ENCODE peak calls at places on chromosome 17, in nine cellular contexts. One of them, this sample, is unnamed.
A peak's percentile ranks its signal among the peaks of the same experiment; 100 is the strongest.

GRCh38 chr17:30318190-30318589 is 15.7 kb downstream of the TMIGD1 start:
- DNase-seq in A549: no peak
- DNase-seq in glutamatergic neuron: no peak
- DNase-seq in ovary: no peak
- DNase-seq in left ventricle myocardium inferior: no peak
- DNase-seq in astrocyte of the spinal cord: no peak
- DNase-seq in AG10803: no peak
- DNase-seq in colonic mucosa: no peak
- DNase-seq in RWPE2: no peak
- DNase-seq in this sample: no peak

GRCh38 chr17:82399601-82400101 is 18.5 kb upstream of the HEXD start:
- DNase-seq in A549: no peak
- DNase-seq in glutamatergic neuron: peak; percentile 69
- DNase-seq in ovary: no peak
- DNase-seq in left ventricle myocardium inferior: no peak
- DNase-seq in astrocyte of the spinal cord: no peak
- DNase-seq in AG10803: peak; percentile 19
- DNase-seq in colonic mucosa: no peak
- DNase-seq in RWPE2: peak; percentile 55
- DNase-seq in this sample: no peak

GRCh38 chr17:46080118-46081017 is 81.3 kb downstream of the STH start:
- DNase-seq in A549: no peak
- DNase-seq in glutamatergic neuron: no peak
- DNase-seq in ovary: no peak
- DNase-seq in left ventricle myocardium inferior: no peak
- DNase-seq in astrocyte of the spinal cord: no peak
- DNase-seq in AG10803: no peak
- DNase-seq in colonic mucosa: no peak
- DNase-seq in RWPE2: no peak
- DNase-seq in this sample: no peak

GRCh38 chr17:11901901-11902300 is 95.4 kb downstream of the ZNF18 start:
- DNase-seq in A549: no peak
- DNase-seq in glutamatergic neuron: no peak
- DNase-seq in ovary: no peak
- DNase-seq in left ventricle myocardium inferior: no peak
- DNase-seq in astrocyte of the spinal cord: no peak
- DNase-seq in AG10803: no peak
- DNase-seq in colonic mucosa: no peak
- DNase-seq in RWPE2: no peak
- DNase-seq in this sample: no peak

GRCh38 chr17:74870512-74870911 is 2.3 kb downstream of the FDXR start:
- DNase-seq in A549: no peak
- DNase-seq in glutamatergic neuron: no peak
- DNase-seq in ovary: peak; percentile 91
- DNase-seq in left ventricle myocardium inferior: no peak
- DNase-seq in astrocyte of the spinal cord: no peak
- DNase-seq in AG10803: peak; percentile 78
- DNase-seq in colonic mucosa: no peak
- DNase-seq in RWPE2: peak; percentile 47
- DNase-seq in this sample: no peak

GRCh38 chr17:77516902-77517301 is 376.1 kb downstream of the SEC14L1 start:
- DNase-seq in A549: no peak
- DNase-seq in glutamatergic neuron: no peak
- DNase-seq in ovary: no peak
- DNase-seq in left ventricle myocardium inferior: no peak
- DNase-seq in astrocyte of the spinal cord: peak; percentile 81
- DNase-seq in AG10803: peak; percentile 25
- DNase-seq in colonic mucosa: no peak
- DNase-seq in RWPE2: no peak
- DNase-seq in this sample: no peak

GRCh38 chr17:6413073-6413472 is 21.8 kb downstream of the AIPL1 start:
- DNase-seq in A549: peak; percentile 84
- DNase-seq in glutamatergic neuron: no peak
- DNase-seq in ovary: no peak
- DNase-seq in left ventricle myocardium inferior: no peak
- DNase-seq in astrocyte of the spinal cord: peak; percentile 43
- DNase-seq in AG10803: peak; percentile 43
- DNase-seq in colonic mucosa: no peak
- DNase-seq in RWPE2: no peak
- DNase-seq in this sample: no peak

GRCh38 chr17:44747566-44747965 is 11.2 kb upstream of the ADAM11 start:
- DNase-seq in A549: no peak
- DNase-seq in glutamatergic neuron: no peak
- DNase-seq in ovary: no peak
- DNase-seq in left ventricle myocardium inferior: no peak
- DNase-seq in astrocyte of the spinal cord: peak; percentile 8
- DNase-seq in AG10803: no peak
- DNase-seq in colonic mucosa: no peak
- DNase-seq in RWPE2: no peak
- DNase-seq in this sample: no peak

GRCh38 chr17:75610103-75610984 is 22.7 kb downstream of the MYO15B start:
- DNase-seq in A549: peak; percentile 93
- DNase-seq in glutamatergic neuron: no peak
- DNase-seq in ovary: no peak
- DNase-seq in left ventricle myocardium inferior: no peak
- DNase-seq in astrocyte of the spinal cord: no peak
- DNase-seq in AG10803: no peak
- DNase-seq in colonic mucosa: peak; percentile 92
- DNase-seq in RWPE2: no peak
- DNase-seq in this sample: no peak

GRCh38 chr17:34721326-34721725 is 141.9 kb downstream of the TMEM132E start:
- DNase-seq in A549: no peak
- DNase-seq in glutamatergic neuron: no peak
- DNase-seq in ovary: no peak
- DNase-seq in left ventricle myocardium inferior: no peak
- DNase-seq in astrocyte of the spinal cord: no peak
- DNase-seq in AG10803: no peak
- DNase-seq in colonic mucosa: no peak
- DNase-seq in RWPE2: no peak
- DNase-seq in this sample: no peak

GRCh38 chr17:61442136-61442775 is 10.0 kb upstream of the TBX4 start:
- DNase-seq in A549: no peak
- DNase-seq in glutamatergic neuron: no peak
- DNase-seq in ovary: no peak
- DNase-seq in left ventricle myocardium inferior: no peak
- DNase-seq in astrocyte of the spinal cord: no peak
- DNase-seq in AG10803: no peak
- DNase-seq in colonic mucosa: no peak
- DNase-seq in RWPE2: no peak
- DNase-seq in this sample: no peak

GRCh38 chr17:34769049-34769448 is 189.7 kb downstream of the TMEM132E start:
- DNase-seq in A549: no peak
- DNase-seq in glutamatergic neuron: no peak
- DNase-seq in ovary: no peak
- DNase-seq in left ventricle myocardium inferior: no peak
- DNase-seq in astrocyte of the spinal cord: no peak
- DNase-seq in AG10803: no peak
- DNase-seq in colonic mucosa: no peak
- DNase-seq in RWPE2: peak; percentile 2
- DNase-seq in this sample: no peak

GRCh38 chr17:2150871-2151270 is 96.0 kb downstream of the HIC1 start:
- DNase-seq in A549: no peak
- DNase-seq in glutamatergic neuron: no peak
- DNase-seq in ovary: no peak
- DNase-seq in left ventricle myocardium inferior: no peak
- DNase-seq in astrocyte of the spinal cord: no peak
- DNase-seq in AG10803: no peak
- DNase-seq in colonic mucosa: no peak
- DNase-seq in RWPE2: no peak
- DNase-seq in this sample: no peak

DNA sequence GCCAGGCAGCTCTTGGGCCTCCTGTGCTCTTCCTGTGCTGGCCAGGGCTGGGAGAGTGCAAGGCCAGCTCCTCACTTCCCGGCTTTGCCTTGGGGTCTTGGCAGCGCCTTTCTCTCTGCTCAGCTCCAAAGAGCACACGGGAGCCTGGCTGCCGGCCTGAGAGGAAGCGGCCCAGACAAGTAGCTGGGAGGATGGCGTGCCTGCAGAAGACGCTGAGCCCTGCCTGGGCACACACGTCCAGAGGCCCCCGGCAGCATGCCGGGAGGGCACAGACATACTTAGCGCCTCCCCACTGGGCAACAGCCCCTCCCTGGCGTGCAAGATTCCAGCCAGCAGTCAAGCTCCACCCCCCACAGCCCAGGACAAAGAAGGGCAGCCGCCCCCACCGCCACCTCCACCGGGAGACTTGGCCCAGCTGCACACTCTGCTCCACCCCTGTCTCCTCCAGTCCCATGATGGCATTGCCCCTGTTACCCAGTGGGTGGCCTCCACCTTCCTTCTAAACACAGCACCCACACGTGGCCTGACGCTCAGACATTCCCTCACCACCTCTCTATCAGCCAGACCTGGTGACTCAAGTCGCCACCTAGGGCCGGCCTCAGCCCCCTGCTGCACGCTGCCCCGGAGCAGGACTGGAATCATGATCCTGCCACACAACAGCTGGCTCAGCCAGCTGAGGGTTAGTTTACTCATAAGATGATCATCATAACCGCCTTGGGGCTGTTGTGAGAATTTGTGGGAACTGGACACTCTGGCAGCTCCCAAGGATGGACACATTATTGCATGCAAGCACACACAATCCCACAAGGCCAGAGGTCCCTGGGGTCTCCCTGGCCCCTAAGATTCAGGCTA is 12.4 kb downstream of the SGCA start:
- DNase-seq in A549: peak; percentile 98
- DNase-seq in glutamatergic neuron: peak; percentile 73
- DNase-seq in ovary: peak; percentile 82
- DNase-seq in left ventricle myocardium inferior: peak; percentile 80
- DNase-seq in astrocyte of the spinal cord: peak; percentile 99
- DNase-seq in AG10803: peak; percentile 97
- DNase-seq in colonic mucosa: peak; percentile 84
- DNase-seq in RWPE2: peak; percentile 93
- DNase-seq in this sample: peak; percentile 65
- TF ChIP-seq CTCF in A549: peak; percentile 86
- TF ChIP-seq CTCF in glutamatergic neuron: no peak
- TF ChIP-seq CTCF in ovary: peak; percentile 19
- TF ChIP-seq CTCF in left ventricle myocardium inferior: peak; percentile 68
- TF ChIP-seq CTCF in astrocyte of the spinal cord: peak; percentile 50
- TF ChIP-seq CTCF in AG10803: peak; percentile 52
- TF ChIP-seq CTCF in colonic mucosa: peak; percentile 22
- TF ChIP-seq CTCF in RWPE2: peak; percentile 85
- TF ChIP-seq CTCF in this sample: peak; percentile 46

GRCh38 chr17:19239544-19239943 is 2.4 kb downstream of the EPN2 start:
- DNase-seq in A549: no peak
- DNase-seq in glutamatergic neuron: peak; percentile 6
- DNase-seq in ovary: no peak
- DNase-seq in left ventricle myocardium inferior: no peak
- DNase-seq in astrocyte of the spinal cord: no peak
- DNase-seq in AG10803: peak; percentile 42
- DNase-seq in colonic mucosa: no peak
- DNase-seq in RWPE2: no peak
- DNase-seq in this sample: no peak
- TF ChIP-seq CTCF in A549: no peak
- TF ChIP-seq CTCF in glutamatergic neuron: no peak
- TF ChIP-seq CTCF in ovary: no peak
- TF ChIP-seq CTCF in left ventricle myocardium inferior: no peak
- TF ChIP-seq CTCF in astrocyte of the spinal cord: no peak
- TF ChIP-seq CTCF in AG10803: no peak
- TF ChIP-seq CTCF in colonic mucosa: no peak
- TF ChIP-seq CTCF in RWPE2: no peak
- TF ChIP-seq CTCF in this sample: no peak

GRCh38 chr17:73231841-73232586 is 29.7 kb downstream of the CPSF4L start:
- DNase-seq in A549: peak; percentile 94
- DNase-seq in glutamatergic neuron: peak; percentile 98
- DNase-seq in ovary: peak; percentile 98
- DNase-seq in left ventricle myocardium inferior: peak; percentile 97
- DNase-seq in astrocyte of the spinal cord: peak; percentile 94
- DNase-seq in AG10803: peak; percentile 91
- DNase-seq in colonic mucosa: peak; percentile 98
- DNase-seq in RWPE2: peak; percentile 96
- DNase-seq in this sample: peak; percentile 98
- TF ChIP-seq CTCF in A549: no peak
- TF ChIP-seq CTCF in glutamatergic neuron: peak; percentile 36
- TF ChIP-seq CTCF in ovary: peak; percentile 70
- TF ChIP-seq CTCF in left ventricle myocardium inferior: peak; percentile 56
- TF ChIP-seq CTCF in astrocyte of the spinal cord: no peak
- TF ChIP-seq CTCF in AG10803: no peak
- TF ChIP-seq CTCF in colonic mucosa: no peak
- TF ChIP-seq CTCF in RWPE2: no peak
- TF ChIP-seq CTCF in this sample: no peak

GRCh38 chr17:18139949-18140348 is 31.4 kb downstream of the MYO15A start:
- DNase-seq in A549: peak; percentile 41
- DNase-seq in glutamatergic neuron: no peak
- DNase-seq in ovary: no peak
- DNase-seq in left ventricle myocardium inferior: no peak
- DNase-seq in astrocyte of the spinal cord: no peak
- DNase-seq in AG10803: peak; percentile 10
- DNase-seq in colonic mucosa: no peak
- DNase-seq in RWPE2: no peak
- DNase-seq in this sample: no peak
- TF ChIP-seq CTCF in A549: peak; percentile 26
- TF ChIP-seq CTCF in glutamatergic neuron: no peak
- TF ChIP-seq CTCF in ovary: no peak
- TF ChIP-seq CTCF in left ventricle myocardium inferior: no peak
- TF ChIP-seq CTCF in astrocyte of the spinal cord: peak; percentile 36
- TF ChIP-seq CTCF in AG10803: peak; percentile 32
- TF ChIP-seq CTCF in colonic mucosa: no peak
- TF ChIP-seq CTCF in RWPE2: no peak
- TF ChIP-seq CTCF in this sample: no peak

DNA sequence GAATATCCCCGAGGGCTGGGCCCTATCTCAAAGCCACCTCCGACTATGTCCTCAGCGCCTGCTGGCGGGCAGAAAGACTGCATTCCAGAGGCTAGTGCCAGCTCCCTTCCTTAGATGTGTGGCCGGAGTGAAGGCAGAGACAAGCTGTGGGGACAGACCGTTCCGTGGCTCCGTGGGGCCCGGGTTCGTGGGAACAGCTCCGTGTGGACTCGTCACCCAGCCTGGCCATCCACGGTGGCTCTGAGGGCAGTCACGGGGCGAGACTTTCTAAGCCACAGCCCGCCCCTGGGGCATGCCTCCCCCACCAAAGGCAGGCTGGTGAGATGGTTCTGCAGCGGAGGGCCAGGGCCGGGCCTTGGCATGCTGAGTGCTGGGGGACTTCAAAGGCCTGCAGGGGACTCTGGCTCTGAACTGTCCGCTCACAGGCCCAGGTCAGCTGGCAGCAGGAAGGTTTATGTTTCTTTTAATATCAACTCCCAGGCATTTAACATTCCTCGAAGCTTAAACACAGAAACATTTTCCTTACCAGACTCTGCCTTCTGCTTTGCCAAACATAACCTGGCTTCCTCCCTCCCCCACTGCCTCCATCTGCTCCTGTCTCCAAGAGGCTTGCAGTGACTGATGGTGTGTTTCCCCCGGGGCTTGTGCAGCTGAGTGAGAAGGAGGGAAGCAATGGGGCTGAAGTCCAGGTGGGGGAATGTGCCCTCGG is 50.4 kb downstream of the TIMM22 start:
- DNase-seq in A549: no peak
- DNase-seq in glutamatergic neuron: peak; percentile 83
- DNase-seq in ovary: no peak
- DNase-seq in left ventricle myocardium inferior: peak; percentile 70
- DNase-seq in astrocyte of the spinal cord: peak; percentile 52
- DNase-seq in AG10803: no peak
- DNase-seq in colonic mucosa: no peak
- DNase-seq in RWPE2: no peak
- DNase-seq in this sample: no peak
- TF ChIP-seq CTCF in A549: no peak
- TF ChIP-seq CTCF in glutamatergic neuron: no peak
- TF ChIP-seq CTCF in ovary: no peak
- TF ChIP-seq CTCF in left ventricle myocardium inferior: peak; percentile 51
- TF ChIP-seq CTCF in astrocyte of the spinal cord: no peak
- TF ChIP-seq CTCF in AG10803: no peak
- TF ChIP-seq CTCF in colonic mucosa: no peak
- TF ChIP-seq CTCF in RWPE2: no peak
- TF ChIP-seq CTCF in this sample: no peak

GRCh38 chr17:79427621-79428539 is 183.0 kb downstream of the RBFOX3 start:
- DNase-seq in A549: no peak
- DNase-seq in glutamatergic neuron: no peak
- DNase-seq in ovary: no peak
- DNase-seq in left ventricle myocardium inferior: no peak
- DNase-seq in astrocyte of the spinal cord: no peak
- DNase-seq in AG10803: no peak
- DNase-seq in colonic mucosa: no peak
- DNase-seq in RWPE2: no peak
- DNase-seq in this sample: no peak
- TF ChIP-seq CTCF in A549: no peak
- TF ChIP-seq CTCF in glutamatergic neuron: no peak
- TF ChIP-seq CTCF in ovary: no peak
- TF ChIP-seq CTCF in left ventricle myocardium inferior: no peak
- TF ChIP-seq CTCF in astrocyte of the spinal cord: no peak
- TF ChIP-seq CTCF in AG10803: no peak
- TF ChIP-seq CTCF in colonic mucosa: no peak
- TF ChIP-seq CTCF in RWPE2: no peak
- TF ChIP-seq CTCF in this sample: no peak

This sample was measured in nephron progenitor cell.